ENCODE peak calls at places on chromosomes 5 and 9, in ten cellular contexts. Y is tibial nerve; V is stomach; F is neural crest cell; S is caudate nucleus; M is activated CD8-positive, alpha-beta memory T cell treated with anti-CD3 and anti-CD28 coated beads, Interleukin-2, amount 10 ng/mL, durations not matched to agents 7 days and 5 days; A is CD8-positive, alpha-beta memory T cell; C is activated CD4-positive, alpha-beta T cell treated with anti-CD3 and anti-CD28 coated beads for 48 hours; I is left ventricle myocardium inferior; W is lower lobe of right lung. K is an unnamed sample.

GRCh38 chr5:141650851-141651727 is at the start of gene FCHSD1:
- DNase-seq in C (peak), V (peak), A (peak), M (peak), W (peak), S (peak), F (peak), I (peak), Y (peak), K (peak)

GRCh38 chr9:71812385-71812784 is 44.1 kb upstream of the CEMIP2 start:
- DNase-seq in Y (no peak), V (no peak), A (no peak), C (no peak), F (no peak), W (no peak), M (no peak), S (peak), I (peak), K (peak)

GRCh38 chr9:127780126-127780885 is 1.8 kb upstream of the SH2D3C start:
- DNase-seq in Y (no peak), V (no peak), S (no peak), F (peak), A (no peak), W (no peak), C (no peak), M (peak), I (no peak), K (no peak)

GRCh38 chr5:151130922-151131891 is 26.4 kb downstream of the ANXA6 start:
- DNase-seq in V (peak), Y (no peak), W (peak), S (no peak), I (no peak), M (no peak), F (no peak), A (no peak), C (no peak), K (no peak)

GRCh38 chr5:136285501-136285900 is 79.8 kb downstream of the TRPC7 start:
- DNase-seq in I (no peak), Y (no peak), S (no peak), A (no peak), M (no peak), W (no peak), F (no peak), V (no peak), C (no peak), K (peak)

GRCh38 chr5:39755986-39756385 is 331.2 kb upstream of the DAB2 start:
- DNase-seq in A (no peak), C (no peak), F (no peak), S (peak), M (no peak), Y (peak), W (no peak), I (no peak), V (no peak), K (peak)

GRCh38 chr9:35816708-35817107 is 1.9 kb upstream of the HINT2 start:
- DNase-seq in V (no peak), F (no peak), M (no peak), C (no peak), W (no peak), Y (no peak), S (no peak), A (no peak), I (no peak), K (no peak)

GRCh38 chr5:139710370-139711066 is 62.4 kb downstream of the CXXC5 start:
- DNase-seq in I (peak), S (peak), C (peak), M (peak), A (peak), F (no peak), V (peak), Y (no peak), W (peak), K (peak)

GRCh38 chr5:179343021-179343781 is 2.1 kb downstream of the ADAMTS2 start:
- DNase-seq in C (no peak), V (no peak), Y (no peak), W (peak), M (no peak), F (no peak), A (no peak), S (no peak), I (no peak), K (peak)

GRCh38 chr9:95336281-95336680 is 18.8 kb upstream of the FANCC start:
- DNase-seq in V (no peak), A (no peak), C (peak), F (peak), S (no peak), M (no peak), W (no peak), Y (no peak), I (no peak), K (no peak)

K was measured in AG10803.